ENCODE peak calls at places on chromosomes 7 and 10, in nine cellular contexts. K, F, S, E, T, X, C, B and W are unnamed samples.

GRCh38 chr7:12623885-12624498 is 53.5 kb downstream of the SCIN start:
- DNase-seq in S (no peak), X (no peak), F (no peak), C (no peak), E (peak; percentile 54), T (no peak), K (no peak), B (peak; percentile 36), W (no peak)

GRCh38 chr10:8967004-8967530 is 912.6 kb downstream of the GATA3 start:
- DNase-seq in K (no peak), E (no peak), F (no peak), S (no peak), X (no peak), B (no peak), C (no peak), T (no peak), W (no peak)

GRCh38 chr10:17479822-17480221 is 25.4 kb upstream of the ST8SIA6 start:
- DNase-seq in E (no peak), T (no peak), X (no peak), S (no peak), B (no peak), C (no peak), F (no peak), K (no peak), W (no peak)

GRCh38 chr10:46245381-46245900 is 41.4 kb upstream of the ANTXRL start:
- DNase-seq in E (no peak), B (no peak), K (no peak), X (no peak), C (peak; percentile 10), S (no peak), F (no peak), T (no peak), W (no peak)

GRCh38 chr10:133336131-133337078 is at the start of gene CALY:
- DNase-seq in T (no peak), S (peak; percentile 54), K (no peak), F (peak; percentile 59), E (no peak), C (peak; percentile 45), B (no peak), X (peak; percentile 71), W (no peak)

GRCh38 chr10:25815236-25815635 is 118.8 kb upstream of the MYO3A start:
- DNase-seq in F (no peak), T (no peak), E (no peak), K (no peak), B (no peak), X (no peak), S (no peak), C (no peak), W (no peak)

GRCh38 chr10:80104066-80104926 is 25.8 kb downstream of the TMEM254 start:
- DNase-seq in S (no peak), E (peak; percentile 23), X (no peak), T (no peak), B (no peak), K (peak; percentile 25), C (no peak), F (no peak), W (no peak)

GRCh38 chr10:131701131-131701947 is 199.5 kb upstream of the PPP2R2D start:
- DNase-seq in F (no peak), C (no peak), S (no peak), X (no peak), T (no peak), K (no peak), B (no peak), E (no peak), W (no peak)

GRCh38 chr7:151085691-151086620 is at the start of gene AGAP3:
- DNase-seq in K (peak; percentile 73), E (peak; percentile 80), X (peak; percentile 78), T (peak; percentile 91), B (peak; percentile 92), S (peak; percentile 91), C (peak; percentile 94), F (peak; percentile 90), W (peak; percentile 93)

GRCh38 chr7:151088019-151088855 is 2.0 kb downstream of the AGAP3 start:
- DNase-seq in X (no peak), K (no peak), E (peak; percentile 39), C (no peak), T (no peak), S (no peak), F (no peak), B (no peak), W (peak; percentile 55)

GRCh38 chr7:151086802-151087246 is 549 bp downstream of the AGAP3 start:
- DNase-seq in F (no peak), C (no peak), T (no peak), E (no peak), X (peak; percentile 27), K (no peak), B (peak; percentile 69), S (no peak), W (no peak)

GRCh38 chr7:151088856-151089699 is 2.8 kb downstream of the AGAP3 start:
- DNase-seq in C (peak; percentile 87), F (peak; percentile 62), S (peak; percentile 84), K (peak; percentile 70), B (no peak), T (peak; percentile 69), E (peak; percentile 95), X (no peak), W (peak; percentile 81)

DNA sequence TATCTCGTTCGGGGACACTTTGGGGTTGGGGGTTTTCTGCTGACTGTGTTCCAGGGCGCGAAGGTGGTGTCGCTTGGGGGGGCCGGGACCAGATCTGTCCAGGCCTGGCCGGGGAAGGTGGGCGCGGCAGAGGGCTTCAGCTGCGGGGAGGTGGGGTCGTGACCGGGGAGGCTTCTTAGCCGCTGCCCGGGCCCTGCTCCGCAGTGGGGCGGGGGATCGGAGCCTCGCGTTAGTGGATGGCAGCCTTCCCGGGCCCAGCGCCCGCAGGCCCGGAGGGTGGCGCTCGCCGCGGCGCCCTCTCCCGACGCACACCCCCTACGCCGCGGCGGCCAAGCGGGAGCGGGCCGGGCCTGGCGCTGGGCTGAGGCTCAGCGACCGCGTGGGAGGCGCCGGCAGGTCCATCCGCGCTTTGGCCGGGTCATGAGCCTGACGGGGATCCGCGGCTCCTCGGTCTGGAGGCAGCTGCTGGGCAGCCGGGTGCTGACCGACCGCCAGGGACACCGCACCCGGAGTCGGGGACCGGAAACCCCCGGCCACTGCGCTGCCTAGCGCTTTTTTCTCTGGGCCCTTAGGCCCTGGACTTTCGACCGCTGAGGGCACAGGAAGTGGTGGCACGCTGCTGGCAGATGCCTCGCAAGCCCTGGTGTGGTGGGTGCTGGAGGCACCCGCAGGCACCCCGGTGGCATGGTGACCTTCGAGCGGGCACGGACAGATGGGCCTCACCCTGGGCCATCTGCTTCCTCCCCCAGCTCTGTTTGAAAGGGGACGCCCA is 1.2 kb downstream of the AGAP3 start:
- DNase-seq in T (peak; percentile 66), F (peak; percentile 64), S (peak; percentile 74), C (peak; percentile 52), E (peak; percentile 44), X (peak; percentile 27), K (peak; percentile 26), B (peak; percentile 83), W (peak; percentile 77)
- TF ChIP-seq CTCF in T (peak; percentile 36), F (no peak), S (peak; percentile 15), C (peak; percentile 24), E (no peak), X (peak; percentile 41), K (peak; percentile 45), B (peak; percentile 10), W (peak; percentile 43)

GRCh38 chr7:55516399-55516798 is 55.9 kb downstream of the VOPP1 start:
- DNase-seq in S (no peak), B (no peak), X (no peak), C (no peak), E (no peak), F (no peak), K (no peak), T (no peak), W (no peak)

GRCh38 chr7:55515569-55516279 is 56.6 kb downstream of the VOPP1 start:
- DNase-seq in B (no peak), S (no peak), F (no peak), C (no peak), E (no peak), K (no peak), X (peak; percentile 64), T (peak; percentile 40), W (no peak)

GRCh38 chr7:55513849-55514248 is 58.5 kb downstream of the VOPP1 start:
- DNase-seq in X (no peak), S (no peak), E (no peak), K (no peak), F (no peak), C (no peak), B (no peak), T (no peak), W (no peak)

GRCh38 chr7:55512635-55513034 is 59.7 kb downstream of the VOPP1 start:
- DNase-seq in X (no peak), T (no peak), K (no peak), C (no peak), B (no peak), E (no peak), F (no peak), S (no peak), W (no peak)

DNA sequence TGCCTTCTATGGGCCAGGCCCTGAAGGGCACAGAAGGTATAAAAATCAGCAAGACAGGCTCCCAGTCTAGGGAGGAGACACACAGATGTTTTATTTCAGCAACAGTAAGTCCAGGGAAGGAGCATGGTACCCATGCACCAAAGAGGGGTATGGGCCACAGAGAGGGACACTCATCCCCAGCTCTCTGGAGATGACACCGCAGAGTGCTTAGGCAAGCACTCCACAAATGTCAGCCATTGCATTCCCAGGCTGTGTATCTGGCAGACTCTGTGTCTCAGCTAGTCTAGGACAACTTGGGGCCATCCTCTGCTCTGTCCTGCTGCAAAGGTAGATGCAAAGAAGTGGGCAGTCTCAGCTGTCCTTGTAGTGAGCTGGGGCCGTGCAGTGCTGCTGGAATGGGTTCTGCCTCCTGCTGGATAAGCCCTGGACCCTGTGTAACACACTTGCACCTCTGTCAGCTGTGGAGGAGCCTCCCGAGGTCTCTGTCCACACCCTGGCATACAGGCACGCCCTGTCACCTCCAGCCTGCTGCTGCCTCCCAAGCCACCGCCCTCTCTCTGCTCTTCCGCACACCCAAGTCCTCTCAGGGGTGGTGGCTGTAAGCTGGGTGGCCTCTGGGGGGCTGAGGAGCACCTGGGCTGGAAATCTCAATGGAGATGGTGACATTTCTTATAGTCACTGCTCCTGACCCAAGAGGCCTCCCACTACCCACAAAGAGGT is 57.6 kb downstream of the VOPP1 start:
- DNase-seq in B (no peak), X (no peak), C (no peak), F (no peak), T (no peak), E (no peak), K (no peak), S (no peak), W (no peak)
- TF ChIP-seq POLR2A in B (no peak), X (no peak), C (no peak), F (no peak), T (no peak), E (no peak), K (no peak), S (no peak), W (no peak)

DNA sequence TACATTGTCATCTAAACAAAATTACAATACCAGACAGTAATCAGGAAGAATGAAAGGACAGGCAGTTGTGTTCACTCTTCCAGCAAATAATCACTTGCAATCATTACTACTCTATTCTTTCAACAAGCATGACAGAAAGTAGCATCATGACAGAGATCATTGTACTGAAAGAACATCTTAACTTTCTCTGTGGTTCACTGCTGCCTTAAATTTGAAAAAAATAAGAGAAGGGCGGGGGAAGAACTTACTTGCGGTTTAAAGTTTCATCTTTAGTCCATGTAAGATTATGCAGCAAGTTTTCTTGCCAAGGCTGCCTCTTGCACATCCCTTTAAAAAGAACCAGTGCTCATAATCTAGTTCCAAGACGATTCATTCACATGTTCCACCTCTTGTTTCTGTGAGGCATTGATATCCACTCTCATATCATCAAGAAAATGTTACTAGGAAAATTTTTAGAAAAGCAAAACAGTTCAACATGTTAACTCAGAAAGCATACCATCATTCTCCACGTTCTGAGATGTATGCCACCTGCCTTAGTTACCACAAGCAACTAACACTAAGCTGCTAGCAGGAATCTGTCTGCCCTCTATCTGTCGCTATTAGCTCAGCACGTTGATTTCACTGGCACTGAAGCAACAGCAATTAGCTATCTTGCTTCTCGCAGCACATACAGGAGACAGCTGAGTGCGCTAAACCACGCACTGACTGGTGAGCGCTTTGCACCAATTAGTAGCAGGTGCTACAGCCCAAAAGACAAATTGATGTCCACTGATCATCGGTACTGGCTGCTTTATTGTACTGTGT is at the start of gene PCDH15:
- DNase-seq in C (peak; percentile 23), K (no peak), F (no peak), S (peak; percentile 12), X (no peak), E (peak; percentile 80), T (peak; percentile 21), B (peak; percentile 19), W (no peak)
- TF ChIP-seq CTCF in C (peak; percentile 5), K (peak; percentile 23), F (no peak), S (no peak), X (no peak), E (peak; percentile 31), T (peak; percentile 29), B (no peak), W (no peak)

GRCh38 chr7:150367677-150368097 is 935 bp upstream of the REPIN1 start:
- DNase-seq in E (no peak), F (no peak), K (no peak), T (no peak), S (no peak), B (no peak), C (no peak), X (no peak), W (no peak)

GRCh38 chr7:150368884-150369739 is 490 bp downstream of the REPIN1 start:
- DNase-seq in K (peak; percentile 31), X (peak; percentile 78), S (peak; percentile 74), B (peak; percentile 88), E (peak; percentile 78), F (peak; percentile 63), C (peak; percentile 69), T (peak; percentile 82), W (peak; percentile 84)

GRCh38 chr7:150367187-150367510 is 1.5 kb upstream of the REPIN1 start:
- DNase-seq in T (no peak), C (no peak), B (peak; percentile 59), E (no peak), K (no peak), F (no peak), S (no peak), X (no peak), W (no peak)

GRCh38 chr7:150369740-150370501 is 1.3 kb downstream of the REPIN1 start:
- DNase-seq in K (no peak), F (no peak), T (no peak), E (peak; percentile 25), S (no peak), B (no peak), C (no peak), X (no peak), W (no peak)

DNA sequence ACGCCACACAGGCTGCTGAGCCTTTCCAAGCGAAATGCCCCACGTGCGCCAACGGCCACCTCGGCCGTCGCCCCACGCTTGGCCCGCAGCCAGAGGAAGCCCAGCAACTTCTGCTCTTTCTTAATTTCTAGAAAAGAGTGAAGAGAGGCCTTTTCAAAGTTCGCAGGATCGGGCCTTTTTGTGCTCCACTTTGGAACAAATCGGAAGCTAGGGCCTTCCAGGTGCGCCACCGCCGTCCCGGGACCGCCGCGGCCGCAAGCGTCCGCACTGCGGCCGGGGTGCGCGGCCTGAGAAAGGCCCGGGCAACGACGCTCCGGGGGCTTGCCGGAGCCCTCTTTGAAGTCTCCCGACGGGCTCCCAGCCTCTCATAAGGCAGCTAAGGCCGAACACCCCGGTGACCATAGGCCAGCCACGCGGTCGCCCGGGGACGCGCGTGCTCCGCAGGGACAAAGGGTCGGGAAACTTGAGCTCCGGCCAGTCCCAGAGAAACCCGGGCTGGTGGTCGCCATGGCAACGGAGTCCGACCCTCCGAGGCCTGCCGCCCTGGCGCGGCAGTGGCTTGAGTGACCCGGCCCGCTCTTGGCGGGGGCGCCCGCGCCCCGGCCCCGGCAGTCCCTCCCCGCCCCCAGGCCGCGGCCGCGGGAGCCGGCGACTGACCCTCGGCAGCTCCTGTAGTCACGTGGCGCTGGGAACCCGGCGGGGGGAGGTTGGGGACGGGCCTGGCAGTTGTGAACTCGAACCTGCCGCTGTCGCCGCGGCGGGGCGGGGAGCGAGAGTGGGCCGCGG is at the start of gene REPIN1:
- DNase-seq in X (peak; percentile 85), F (peak; percentile 92), T (peak; percentile 95), K (peak; percentile 90), E (peak; percentile 76), C (peak; percentile 90), B (peak; percentile 95), S (peak; percentile 94), W (peak; percentile 97)
- TF ChIP-seq POLR2A in X (peak; percentile 76), F (no peak), T (peak; percentile 53), K (peak; percentile 70), E (no peak), C (no peak), B (peak; percentile 52), S (peak; percentile 68), W (peak; percentile 52)